ENCODE peak calls at places on chromosomes 6 and 20, in ten cellular contexts. One of them, this sample, is unnamed.

GRCh38 chr6:6806793-6807518 is 218.4 kb downstream of the LY86 start:
- DNase-seq in T-helper 2 cell: no peak
- DNase-seq in NCI-H774: no peak
- DNase-seq in lower leg skin: peak
- DNase-seq in NCI-H1436: no peak
- DNase-seq in COR-L47: no peak
- DNase-seq in A549: no peak
- DNase-seq in HFFc6: no peak
- DNase-seq in non-pigmented ciliary epithelial cell: no peak
- DNase-seq in DMS153: no peak
- DNase-seq in this sample: no peak

GRCh38 chr6:111382476-111383294 is 100.3 kb downstream of the REV3L start:
- DNase-seq in T-helper 2 cell: no peak
- DNase-seq in NCI-H774: no peak
- DNase-seq in lower leg skin: no peak
- DNase-seq in NCI-H1436: no peak
- DNase-seq in COR-L47: no peak
- DNase-seq in A549: no peak
- DNase-seq in HFFc6: no peak
- DNase-seq in non-pigmented ciliary epithelial cell: no peak
- DNase-seq in DMS153: no peak
- DNase-seq in this sample: no peak

GRCh38 chr20:46192376-46192944 is 74.3 kb downstream of the CD40 start:
- DNase-seq in T-helper 2 cell: no peak
- DNase-seq in NCI-H774: no peak
- DNase-seq in lower leg skin: no peak
- DNase-seq in NCI-H1436: no peak
- DNase-seq in COR-L47: no peak
- DNase-seq in A549: no peak
- DNase-seq in HFFc6: no peak
- DNase-seq in non-pigmented ciliary epithelial cell: no peak
- DNase-seq in DMS153: no peak
- DNase-seq in this sample: no peak

GRCh38 chr6:133170602-133171001 is 70.6 kb upstream of the EYA4 start:
- DNase-seq in T-helper 2 cell: no peak
- DNase-seq in NCI-H774: no peak
- DNase-seq in lower leg skin: no peak
- DNase-seq in NCI-H1436: no peak
- DNase-seq in COR-L47: no peak
- DNase-seq in A549: peak
- DNase-seq in HFFc6: no peak
- DNase-seq in non-pigmented ciliary epithelial cell: no peak
- DNase-seq in DMS153: no peak
- DNase-seq in this sample: no peak

GRCh38 chr6:99189823-99190721 is 159.4 kb downstream of the FAXC start:
- DNase-seq in T-helper 2 cell: no peak
- DNase-seq in NCI-H774: no peak
- DNase-seq in lower leg skin: no peak
- DNase-seq in NCI-H1436: no peak
- DNase-seq in COR-L47: no peak
- DNase-seq in A549: no peak
- DNase-seq in HFFc6: no peak
- DNase-seq in non-pigmented ciliary epithelial cell: no peak
- DNase-seq in DMS153: no peak
- DNase-seq in this sample: no peak

GRCh38 chr6:145887969-145888368 is 73.4 kb upstream of the FBXO30 start:
- DNase-seq in T-helper 2 cell: no peak
- DNase-seq in NCI-H774: no peak
- DNase-seq in lower leg skin: no peak
- DNase-seq in NCI-H1436: no peak
- DNase-seq in COR-L47: no peak
- DNase-seq in A549: peak
- DNase-seq in HFFc6: peak
- DNase-seq in non-pigmented ciliary epithelial cell: no peak
- DNase-seq in DMS153: no peak
- DNase-seq in this sample: no peak

GRCh38 chr6:106037060-106037459 is 49.1 kb upstream of the PRDM1 start:
- DNase-seq in T-helper 2 cell: no peak
- DNase-seq in NCI-H774: no peak
- DNase-seq in lower leg skin: no peak
- DNase-seq in NCI-H1436: no peak
- DNase-seq in COR-L47: no peak
- DNase-seq in A549: no peak
- DNase-seq in HFFc6: peak
- DNase-seq in non-pigmented ciliary epithelial cell: no peak
- DNase-seq in DMS153: no peak
- DNase-seq in this sample: no peak

GRCh38 chr6:50381106-50381415 is 331.3 kb upstream of the DEFB112 start:
- DNase-seq in T-helper 2 cell: no peak
- DNase-seq in NCI-H774: no peak
- DNase-seq in lower leg skin: no peak
- DNase-seq in NCI-H1436: no peak
- DNase-seq in COR-L47: no peak
- DNase-seq in A549: no peak
- DNase-seq in HFFc6: no peak
- DNase-seq in non-pigmented ciliary epithelial cell: no peak
- DNase-seq in DMS153: no peak
- DNase-seq in this sample: no peak

GRCh38 chr20:63737940-63738686 is 1.5 kb upstream of the SLC2A4RG start:
- DNase-seq in T-helper 2 cell: no peak
- DNase-seq in NCI-H774: no peak
- DNase-seq in lower leg skin: peak
- DNase-seq in NCI-H1436: no peak
- DNase-seq in COR-L47: no peak
- DNase-seq in A549: no peak
- DNase-seq in HFFc6: no peak
- DNase-seq in non-pigmented ciliary epithelial cell: no peak
- DNase-seq in DMS153: no peak
- DNase-seq in this sample: no peak

GRCh38 chr6:128438311-128438916 is 82.0 kb downstream of the PTPRK start:
- DNase-seq in T-helper 2 cell: no peak
- DNase-seq in NCI-H774: no peak
- DNase-seq in lower leg skin: no peak
- DNase-seq in NCI-H1436: no peak
- DNase-seq in COR-L47: no peak
- DNase-seq in A549: no peak
- DNase-seq in HFFc6: no peak
- DNase-seq in non-pigmented ciliary epithelial cell: no peak
- DNase-seq in DMS153: peak
- DNase-seq in this sample: no peak